ENCODE peak calls at places on chromosomes 3 and 15, in four cellular contexts. C is EL; Z is activated CD8-positive, alpha-beta memory T cell treated with anti-CD3 and anti-CD28 coated beads for 4 hours; A is Calu3. H is an unnamed sample.

GRCh38 chr3:125594581-125595011 is 701 bp downstream of the OSBPL11 start:
- DNase-seq in C (no peak), Z (no peak), A (peak), H (peak)

GRCh38 chr3:72490688-72491430 is 357.4 kb downstream of the SHQ1 start:
- DNase-seq in Z (no peak), A (no peak), C (no peak), H (no peak)

GRCh38 chr3:88203537-88204143 is 53.9 kb downstream of the C3orf38 start:
- DNase-seq in Z (no peak), C (peak), A (peak), H (peak)

GRCh38 chr3:72997421-72997961 is 880 bp downstream of the PPP4R2 start:
- DNase-seq in C (peak), A (peak), Z (peak), H (peak)

GRCh38 chr3:30333143-30333542 is 273.3 kb upstream of the TGFBR2 start:
- DNase-seq in A (no peak), C (no peak), Z (no peak), H (no peak)

GRCh38 chr15:74201656-74202420 is 749 bp downstream of the STRA6 start:
- DNase-seq in Z (no peak), A (no peak), C (no peak), H (no peak)

GRCh38 chr3:126415661-126416591 is 21.2 kb downstream of the CFAP100 start:
- DNase-seq in Z (no peak), A (no peak), C (no peak), H (no peak)

GRCh38 chr3:12541625-12542024 is 3.7 kb downstream of the MKRN2OS start:
- DNase-seq in Z (no peak), C (peak), A (peak), H (peak)

GRCh38 chr3:73365756-73366397 is 258.9 kb downstream of the PDZRN3 start:
- DNase-seq in C (peak), Z (no peak), A (no peak), H (no peak)

GRCh38 chr3:39021465-39022274 is 30.1 kb downstream of the SCN11A start:
- DNase-seq in C (no peak), Z (no peak), A (no peak), H (no peak)

GRCh38 chr3:5160926-5161858 is 26.3 kb upstream of the EDEM1 start:
- DNase-seq in C (peak), A (no peak), Z (no peak), H (no peak)

GRCh38 chr15:74438206-74438605 is 4.4 kb upstream of the SEMA7A start:
- DNase-seq in C (no peak), A (no peak), Z (no peak), H (no peak)

GRCh38 chr15:90799639-90800038 is 68.7 kb upstream of the FURIN start:
- DNase-seq in Z (no peak), C (no peak), A (no peak), H (no peak)

GRCh38 chr3:134002326-134002725 is 27.4 kb downstream of the SLCO2A1 start:
- DNase-seq in C (peak), Z (no peak), A (no peak), H (no peak)

GRCh38 chr15:33524274-33524673 is 213.5 kb downstream of the RYR3 start:
- DNase-seq in Z (no peak), A (no peak), C (no peak), H (no peak)

GRCh38 chr3:31237887-31238286 is 294.8 kb upstream of the STT3B start:
- DNase-seq in A (no peak), Z (no peak), C (no peak), H (no peak)

GRCh38 chr3:12229896-12230295 is 59.0 kb upstream of the PPARG start:
- DNase-seq in C (no peak), A (peak), Z (no peak), H (no peak)

GRCh38 chr3:177724020-177724638 is 526.8 kb upstream of the TBL1XR1 start:
- DNase-seq in C (no peak), Z (no peak), A (no peak), H (no peak)

GRCh38 chr15:38042707-38043445 is 108.4 kb downstream of the TMCO5A start:
- DNase-seq in C (no peak), Z (no peak), A (no peak), H (no peak)

H was measured in HuH-7.